ENCODE peak calls at places on chromosome 19, in ten cellular contexts. G, O, M, L, U, P, W, H, C and E are unnamed samples.

GRCh38 chr19:42360787-42361544 is 29.1 kb downstream of the CNFN start:
- ATAC-seq in U (no peak), W (no peak), P (no peak), H (no peak), O (no peak), M (peak; percentile 94), C (peak; percentile 27), L (no peak), G (no peak), E (no peak)

GRCh38 chr19:39237200-39238184 is 7.3 kb downstream of the IFNL3 start:
- ATAC-seq in C (peak; percentile 87), L (peak; percentile 94), G (peak; percentile 68), M (peak; percentile 77), U (no peak), W (peak; percentile 51), H (peak; percentile 93), P (no peak), O (no peak), E (peak; percentile 61)

GRCh38 chr19:49097453-49098288 is 12.4 kb downstream of the SNRNP70 start:
- ATAC-seq in O (peak; percentile 97), L (peak; percentile 86), W (peak; percentile 86), G (peak; percentile 87), P (peak; percentile 62), C (peak; percentile 73), H (peak; percentile 78), M (peak; percentile 89), U (peak; percentile 80), E (peak; percentile 89)

GRCh38 chr19:37829526-37829925 is 50.1 kb upstream of the ZNF573 start:
- ATAC-seq in U (no peak), M (no peak), G (no peak), W (no peak), C (no peak), P (no peak), O (no peak), H (no peak), L (no peak), E (no peak)

GRCh38 chr19:17780781-17781180 is 14.2 kb upstream of the B3GNT3 start:
- ATAC-seq in O (no peak), G (no peak), M (no peak), L (no peak), W (no peak), H (no peak), C (no peak), U (no peak), P (no peak), E (no peak)

GRCh38 chr19:51418707-51419106 is 1.3 kb upstream of the SIGLEC10 start:
- ATAC-seq in W (no peak), U (no peak), C (no peak), O (no peak), P (no peak), H (no peak), L (no peak), M (no peak), G (no peak), E (no peak)

GRCh38 chr19:45693168-45693788 is 812 bp downstream of the QPCTL start:
- ATAC-seq in W (peak; percentile 39), L (peak; percentile 6), G (no peak), P (no peak), U (no peak), O (peak; percentile 8), M (no peak), C (peak; percentile 40), H (no peak), E (no peak)

GRCh38 chr19:18708452-18709231 is 25.2 kb downstream of the CRTC1 start:
- ATAC-seq in G (no peak), L (peak; percentile 22), O (no peak), U (no peak), P (no peak), W (no peak), M (no peak), H (no peak), C (no peak), E (peak; percentile 18)

GRCh38 chr19:35740108-35740422 is 2.2 kb downstream of the IGFLR1 start:
- ATAC-seq in W (peak; percentile 27), P (peak; percentile 9), G (peak; percentile 20), C (no peak), M (no peak), O (no peak), H (peak; percentile 3), U (no peak), L (no peak), E (peak; percentile 6)

GRCh38 chr19:15702590-15702930 is 25.3 kb upstream of the OR10H2 start:
- ATAC-seq in W (peak; percentile 92), P (peak; percentile 33), L (peak; percentile 90), G (no peak), C (peak; percentile 86), U (peak; percentile 77), H (no peak), O (no peak), M (no peak), E (peak; percentile 90)

GRCh38 chr19:45878043-45878794 is 7.7 kb downstream of the IRF2BP1 start:
- ATAC-seq in G (no peak), M (no peak), W (no peak), C (peak; percentile 14), L (peak; percentile 66), H (no peak), U (no peak), P (no peak), O (no peak), E (peak; percentile 84)

GRCh38 chr19:30450945-30451344 is 78.8 kb downstream of the ZNF536 start:
- ATAC-seq in G (no peak), L (no peak), U (no peak), P (no peak), C (no peak), O (no peak), W (no peak), H (no peak), M (no peak), E (no peak)

GRCh38 chr19:45152504-45153338 is 8.1 kb downstream of the NKPD1 start:
- ATAC-seq in H (peak; percentile 65), L (peak; percentile 13), G (peak; percentile 67), W (peak; percentile 45), C (no peak), U (peak; percentile 40), O (peak; percentile 8), M (peak; percentile 23), P (no peak), E (no peak)

GRCh38 chr19:14091885-14092462 is 1.4 kb upstream of the SAMD1 start:
- ATAC-seq in W (no peak), C (peak; percentile 4), G (peak; percentile 2), M (peak; percentile 9), O (no peak), P (no peak), L (no peak), H (peak; percentile 2), U (no peak), E (peak; percentile 1)

GRCh38 chr19:3699741-3700241 is 477 bp downstream of the PIP5K1C start:
- ATAC-seq in P (no peak), C (peak; percentile 8), W (peak; percentile 11), H (no peak), O (peak; percentile 15), L (no peak), M (peak; percentile 4), G (no peak), U (peak; percentile 3), E (peak; percentile 2)

GRCh38 chr19:3364501-3364858 is 1.9 kb upstream of the NFIC start:
- ATAC-seq in W (no peak), O (no peak), H (no peak), U (no peak), P (no peak), C (no peak), M (no peak), L (no peak), G (no peak), E (no peak)

GRCh38 chr19:14545716-14546082 is 16.3 kb downstream of the TECR start:
- ATAC-seq in P (no peak), W (no peak), O (no peak), C (no peak), G (no peak), M (no peak), H (no peak), U (no peak), L (no peak), E (no peak)

GRCh38 chr19:55066107-55066709 is 3.3 kb upstream of the RDH13 start:
- ATAC-seq in G (no peak), W (no peak), O (no peak), U (no peak), L (no peak), M (no peak), P (no peak), H (no peak), C (no peak), E (no peak)

GRCh38 chr19:31676271-31677004 is 327.2 kb upstream of the TSHZ3 start:
- ATAC-seq in M (peak; percentile 81), O (no peak), L (no peak), W (no peak), G (no peak), H (no peak), C (no peak), P (no peak), U (no peak), E (no peak)